ENCODE peak calls at places on chromosomes 13 and 19, in ten cellular contexts. One of them, this sample, is unnamed.

GRCh38 chr13:23828866-23829265 is 60.3 kb downstream of the MIPEP start:
- DNase-seq in HT-29: no peak
- DNase-seq in WTC11: no peak
- DNase-seq in amniotic epithelial cell: peak
- DNase-seq in pons: no peak
- DNase-seq in dermis blood vessel endothelial cell: peak
- DNase-seq in AG08395: peak
- DNase-seq in NCI-H345: no peak
- DNase-seq in IMR-90: peak
- DNase-seq in nephron progenitor cell: no peak
- DNase-seq in this sample: peak

GRCh38 chr19:7200739-7201138 is 93.5 kb downstream of the INSR start:
- DNase-seq in HT-29: no peak
- DNase-seq in WTC11: no peak
- DNase-seq in amniotic epithelial cell: peak
- DNase-seq in pons: no peak
- DNase-seq in dermis blood vessel endothelial cell: no peak
- DNase-seq in AG08395: no peak
- DNase-seq in NCI-H345: no peak
- DNase-seq in IMR-90: no peak
- DNase-seq in nephron progenitor cell: no peak
- DNase-seq in this sample: no peak

GRCh38 chr19:39996218-39996810 is 546 bp upstream of the ZNF546 start:
- DNase-seq in HT-29: no peak
- DNase-seq in WTC11: no peak
- DNase-seq in amniotic epithelial cell: peak
- DNase-seq in pons: no peak
- DNase-seq in dermis blood vessel endothelial cell: no peak
- DNase-seq in AG08395: peak
- DNase-seq in NCI-H345: peak
- DNase-seq in IMR-90: peak
- DNase-seq in nephron progenitor cell: peak
- DNase-seq in this sample: peak

GRCh38 chr19:48900477-48901452 is 653 bp downstream of the NUCB1 start:
- DNase-seq in HT-29: peak
- DNase-seq in WTC11: no peak
- DNase-seq in amniotic epithelial cell: peak
- DNase-seq in pons: peak
- DNase-seq in dermis blood vessel endothelial cell: peak
- DNase-seq in AG08395: peak
- DNase-seq in NCI-H345: no peak
- DNase-seq in IMR-90: peak
- DNase-seq in nephron progenitor cell: no peak
- DNase-seq in this sample: peak

GRCh38 chr19:19427935-19428334 is 22.5 kb downstream of the GATAD2A start:
- DNase-seq in HT-29: no peak
- DNase-seq in WTC11: no peak
- DNase-seq in amniotic epithelial cell: no peak
- DNase-seq in pons: no peak
- DNase-seq in dermis blood vessel endothelial cell: no peak
- DNase-seq in AG08395: no peak
- DNase-seq in NCI-H345: no peak
- DNase-seq in IMR-90: no peak
- DNase-seq in nephron progenitor cell: no peak
- DNase-seq in this sample: no peak

GRCh38 chr19:18542936-18543813 is at the start of gene FKBP8:
- DNase-seq in HT-29: peak
- DNase-seq in WTC11: peak
- DNase-seq in amniotic epithelial cell: peak
- DNase-seq in pons: peak
- DNase-seq in dermis blood vessel endothelial cell: peak
- DNase-seq in AG08395: peak
- DNase-seq in NCI-H345: peak
- DNase-seq in IMR-90: peak
- DNase-seq in nephron progenitor cell: peak
- DNase-seq in this sample: peak

GRCh38 chr19:55467236-55468053 is 2.9 kb upstream of the C19orf85 start:
- DNase-seq in HT-29: peak
- DNase-seq in WTC11: peak
- DNase-seq in amniotic epithelial cell: peak
- DNase-seq in pons: no peak
- DNase-seq in dermis blood vessel endothelial cell: peak
- DNase-seq in AG08395: peak
- DNase-seq in NCI-H345: peak
- DNase-seq in IMR-90: peak
- DNase-seq in nephron progenitor cell: peak
- DNase-seq in this sample: peak

GRCh38 chr19:41795031-41795461 is 1.3 kb upstream of the CEACAM3 start:
- DNase-seq in HT-29: peak
- DNase-seq in WTC11: peak
- DNase-seq in amniotic epithelial cell: peak
- DNase-seq in pons: peak
- DNase-seq in dermis blood vessel endothelial cell: peak
- DNase-seq in AG08395: peak
- DNase-seq in NCI-H345: peak
- DNase-seq in IMR-90: peak
- DNase-seq in nephron progenitor cell: peak
- DNase-seq in this sample: no peak

GRCh38 chr19:850221-850978 is 1.7 kb upstream of the ELANE start:
- DNase-seq in HT-29: peak
- DNase-seq in WTC11: peak
- DNase-seq in amniotic epithelial cell: peak
- DNase-seq in pons: no peak
- DNase-seq in dermis blood vessel endothelial cell: no peak
- DNase-seq in AG08395: peak
- DNase-seq in NCI-H345: peak
- DNase-seq in IMR-90: peak
- DNase-seq in nephron progenitor cell: no peak
- DNase-seq in this sample: peak

GRCh38 chr19:16365300-16365996 is 40.8 kb downstream of the KLF2 start:
- DNase-seq in HT-29: no peak
- DNase-seq in WTC11: no peak
- DNase-seq in amniotic epithelial cell: no peak
- DNase-seq in pons: no peak
- DNase-seq in dermis blood vessel endothelial cell: no peak
- DNase-seq in AG08395: no peak
- DNase-seq in NCI-H345: no peak
- DNase-seq in IMR-90: no peak
- DNase-seq in nephron progenitor cell: no peak
- DNase-seq in this sample: no peak

GRCh38 chr19:289651-290538 is 1.3 kb downstream of the PLPP2 start:
- DNase-seq in HT-29: peak
- DNase-seq in WTC11: peak
- DNase-seq in amniotic epithelial cell: peak
- DNase-seq in pons: no peak
- DNase-seq in dermis blood vessel endothelial cell: peak
- DNase-seq in AG08395: peak
- DNase-seq in NCI-H345: peak
- DNase-seq in IMR-90: peak
- DNase-seq in nephron progenitor cell: no peak
- DNase-seq in this sample: peak

GRCh38 chr19:19061491-19061890 is 2.3 kb upstream of the SLC25A42 start:
- DNase-seq in HT-29: no peak
- DNase-seq in WTC11: no peak
- DNase-seq in amniotic epithelial cell: no peak
- DNase-seq in pons: peak
- DNase-seq in dermis blood vessel endothelial cell: no peak
- DNase-seq in AG08395: no peak
- DNase-seq in NCI-H345: peak
- DNase-seq in IMR-90: no peak
- DNase-seq in nephron progenitor cell: no peak
- DNase-seq in this sample: no peak

GRCh38 chr19:24140099-24140498 is 53.1 kb downstream of the ZNF254 start:
- DNase-seq in HT-29: no peak
- DNase-seq in WTC11: no peak
- DNase-seq in amniotic epithelial cell: peak
- DNase-seq in pons: no peak
- DNase-seq in dermis blood vessel endothelial cell: peak
- DNase-seq in AG08395: peak
- DNase-seq in NCI-H345: peak
- DNase-seq in IMR-90: peak
- DNase-seq in nephron progenitor cell: no peak
- DNase-seq in this sample: peak

GRCh38 chr13:110616103-110617101 is 1.1 kb downstream of the NAXD start:
- DNase-seq in HT-29: peak
- DNase-seq in WTC11: peak
- DNase-seq in amniotic epithelial cell: peak
- DNase-seq in pons: no peak
- DNase-seq in dermis blood vessel endothelial cell: peak
- DNase-seq in AG08395: peak
- DNase-seq in NCI-H345: peak
- DNase-seq in IMR-90: peak
- DNase-seq in nephron progenitor cell: no peak
- DNase-seq in this sample: peak

GRCh38 chr19:11382898-11383705 is 1.0 kb downstream of the EPOR start:
- DNase-seq in HT-29: no peak
- DNase-seq in WTC11: peak
- DNase-seq in amniotic epithelial cell: no peak
- DNase-seq in pons: no peak
- DNase-seq in dermis blood vessel endothelial cell: peak
- DNase-seq in AG08395: peak
- DNase-seq in NCI-H345: peak
- DNase-seq in IMR-90: no peak
- DNase-seq in nephron progenitor cell: peak
- DNase-seq in this sample: no peak

GRCh38 chr19:15998166-15998565 is 49.4 kb downstream of the OR10H4 start:
- DNase-seq in HT-29: no peak
- DNase-seq in WTC11: no peak
- DNase-seq in amniotic epithelial cell: no peak
- DNase-seq in pons: no peak
- DNase-seq in dermis blood vessel endothelial cell: no peak
- DNase-seq in AG08395: no peak
- DNase-seq in NCI-H345: no peak
- DNase-seq in IMR-90: no peak
- DNase-seq in nephron progenitor cell: no peak
- DNase-seq in this sample: no peak

GRCh38 chr19:17977488-17977887 is 10.6 kb downstream of the KCNN1 start:
- DNase-seq in HT-29: no peak
- DNase-seq in WTC11: no peak
- DNase-seq in amniotic epithelial cell: no peak
- DNase-seq in pons: no peak
- DNase-seq in dermis blood vessel endothelial cell: no peak
- DNase-seq in AG08395: no peak
- DNase-seq in NCI-H345: no peak
- DNase-seq in IMR-90: no peak
- DNase-seq in nephron progenitor cell: no peak
- DNase-seq in this sample: no peak

GRCh38 chr13:109945206-109945960 is 159.0 kb upstream of the IRS2 start:
- DNase-seq in HT-29: no peak
- DNase-seq in WTC11: no peak
- DNase-seq in amniotic epithelial cell: peak
- DNase-seq in pons: no peak
- DNase-seq in dermis blood vessel endothelial cell: no peak
- DNase-seq in AG08395: peak
- DNase-seq in NCI-H345: no peak
- DNase-seq in IMR-90: peak
- DNase-seq in nephron progenitor cell: no peak
- DNase-seq in this sample: peak

GRCh38 chr13:46553886-46554855 is 1.2 kb downstream of the LRCH1 start:
- DNase-seq in HT-29: peak
- DNase-seq in WTC11: peak
- DNase-seq in amniotic epithelial cell: peak
- DNase-seq in pons: peak
- DNase-seq in dermis blood vessel endothelial cell: peak
- DNase-seq in AG08395: peak
- DNase-seq in NCI-H345: peak
- DNase-seq in IMR-90: peak
- DNase-seq in nephron progenitor cell: peak
- DNase-seq in this sample: peak

GRCh38 chr19:55283548-55284393 is at the start of gene BRSK1:
- DNase-seq in HT-29: no peak
- DNase-seq in WTC11: peak
- DNase-seq in amniotic epithelial cell: peak
- DNase-seq in pons: peak
- DNase-seq in dermis blood vessel endothelial cell: no peak
- DNase-seq in AG08395: peak
- DNase-seq in NCI-H345: peak
- DNase-seq in IMR-90: peak
- DNase-seq in nephron progenitor cell: peak
- DNase-seq in this sample: peak

GRCh38 chr13:96091164-96091931 is 1.4 kb downstream of the HS6ST3 start:
- DNase-seq in HT-29: no peak
- DNase-seq in WTC11: peak
- DNase-seq in amniotic epithelial cell: no peak
- DNase-seq in pons: no peak
- DNase-seq in dermis blood vessel endothelial cell: peak
- DNase-seq in AG08395: no peak
- DNase-seq in NCI-H345: peak
- DNase-seq in IMR-90: no peak
- DNase-seq in nephron progenitor cell: peak
- DNase-seq in this sample: peak

GRCh38 chr19:58033741-58034475 is at the start of gene ZSCAN1:
- DNase-seq in HT-29: no peak
- DNase-seq in WTC11: peak
- DNase-seq in amniotic epithelial cell: no peak
- DNase-seq in pons: peak
- DNase-seq in dermis blood vessel endothelial cell: peak
- DNase-seq in AG08395: peak
- DNase-seq in NCI-H345: no peak
- DNase-seq in IMR-90: peak
- DNase-seq in nephron progenitor cell: peak
- DNase-seq in this sample: peak

GRCh38 chr19:51140441-51140840 is 1.7 kb upstream of the SIGLEC7 start:
- DNase-seq in HT-29: no peak
- DNase-seq in WTC11: no peak
- DNase-seq in amniotic epithelial cell: peak
- DNase-seq in pons: no peak
- DNase-seq in dermis blood vessel endothelial cell: no peak
- DNase-seq in AG08395: no peak
- DNase-seq in NCI-H345: no peak
- DNase-seq in IMR-90: no peak
- DNase-seq in nephron progenitor cell: no peak
- DNase-seq in this sample: no peak

GRCh38 chr13:36919833-36920611 is at the start of gene SMAD9:
- DNase-seq in HT-29: no peak
- DNase-seq in WTC11: peak
- DNase-seq in amniotic epithelial cell: peak
- DNase-seq in pons: peak
- DNase-seq in dermis blood vessel endothelial cell: peak
- DNase-seq in AG08395: peak
- DNase-seq in NCI-H345: peak
- DNase-seq in IMR-90: peak
- DNase-seq in nephron progenitor cell: peak
- DNase-seq in this sample: peak

GRCh38 chr19:32178401-32178800 is 167.0 kb upstream of the ZNF507 start:
- DNase-seq in HT-29: no peak
- DNase-seq in WTC11: no peak
- DNase-seq in amniotic epithelial cell: no peak
- DNase-seq in pons: no peak
- DNase-seq in dermis blood vessel endothelial cell: no peak
- DNase-seq in AG08395: no peak
- DNase-seq in NCI-H345: no peak
- DNase-seq in IMR-90: no peak
- DNase-seq in nephron progenitor cell: no peak
- DNase-seq in this sample: no peak

This sample was measured in fibroblast of gingiva.